ENCODE peak calls at places on chromosomes 4 and X, in nine cellular contexts. One of them, this sample, is unnamed.
A peak's percentile ranks its signal among the peaks of the same experiment; 100 is the strongest.

GRCh38 chr4:70688795-70689231 is 481 bp downstream of the UTP3 start:
- DNase-seq in breast epithelium: no peak
- DNase-seq in skeletal muscle cell: no peak
- DNase-seq in EL: peak; percentile 15
- DNase-seq in lung microvascular endothelial cell: no peak
- DNase-seq in HS-5: no peak
- DNase-seq in A673: no peak
- DNase-seq in A549: no peak
- DNase-seq in lower leg skin: peak; percentile 65
- DNase-seq in this sample: no peak

GRCh38 chrX:13684361-13684760 is 4.6 kb upstream of the RAB9A start:
- DNase-seq in skeletal muscle cell: no peak
- DNase-seq in breast epithelium: no peak
- DNase-seq in A673: no peak
- DNase-seq in A549: no peak
- DNase-seq in lung microvascular endothelial cell: no peak
- DNase-seq in EL: no peak
- DNase-seq in lower leg skin: no peak
- DNase-seq in HS-5: no peak
- DNase-seq in this sample: no peak

GRCh38 chr4:165738571-165738970 is 134.5 kb upstream of the TLL1 start:
- DNase-seq in lung microvascular endothelial cell: no peak
- DNase-seq in A673: no peak
- DNase-seq in A549: no peak
- DNase-seq in skeletal muscle cell: no peak
- DNase-seq in lower leg skin: no peak
- DNase-seq in EL: no peak
- DNase-seq in breast epithelium: no peak
- DNase-seq in HS-5: no peak
- DNase-seq in this sample: no peak

GRCh38 chr4:16236402-16237023 is 10.2 kb upstream of the TAPT1 start:
- DNase-seq in EL: no peak
- DNase-seq in lung microvascular endothelial cell: no peak
- DNase-seq in HS-5: no peak
- DNase-seq in breast epithelium: no peak
- DNase-seq in A549: no peak
- DNase-seq in skeletal muscle cell: no peak
- DNase-seq in A673: no peak
- DNase-seq in lower leg skin: no peak
- DNase-seq in this sample: no peak

GRCh38 chr4:39626913-39627312 is 11.8 kb downstream of the SMIM14 start:
- DNase-seq in HS-5: no peak
- DNase-seq in skeletal muscle cell: no peak
- DNase-seq in lower leg skin: no peak
- DNase-seq in lung microvascular endothelial cell: no peak
- DNase-seq in A549: no peak
- DNase-seq in A673: no peak
- DNase-seq in EL: no peak
- DNase-seq in breast epithelium: no peak
- DNase-seq in this sample: no peak

GRCh38 chrX:103063191-103063845 is 653 bp downstream of the BEX1 start:
- DNase-seq in lung microvascular endothelial cell: peak; percentile 34
- DNase-seq in skeletal muscle cell: no peak
- DNase-seq in lower leg skin: no peak
- DNase-seq in HS-5: no peak
- DNase-seq in A549: no peak
- DNase-seq in breast epithelium: no peak
- DNase-seq in A673: peak; percentile 53
- DNase-seq in EL: peak; percentile 46
- DNase-seq in this sample: no peak

GRCh38 chr4:97496298-97496873 is 646.9 kb downstream of the STPG2 start:
- DNase-seq in lung microvascular endothelial cell: no peak
- DNase-seq in EL: no peak
- DNase-seq in A549: no peak
- DNase-seq in A673: no peak
- DNase-seq in skeletal muscle cell: no peak
- DNase-seq in lower leg skin: no peak
- DNase-seq in HS-5: no peak
- DNase-seq in breast epithelium: no peak
- DNase-seq in this sample: no peak

GRCh38 chr4:8212606-8213005 is 13.5 kb downstream of the SH3TC1 start:
- DNase-seq in HS-5: no peak
- DNase-seq in A549: no peak
- DNase-seq in A673: no peak
- DNase-seq in lower leg skin: no peak
- DNase-seq in skeletal muscle cell: no peak
- DNase-seq in EL: no peak
- DNase-seq in lung microvascular endothelial cell: no peak
- DNase-seq in breast epithelium: no peak
- DNase-seq in this sample: no peak

GRCh38 chr4:4492161-4492847 is 49.5 kb downstream of the STX18 start:
- DNase-seq in EL: peak; percentile 78
- DNase-seq in skeletal muscle cell: no peak
- DNase-seq in lower leg skin: no peak
- DNase-seq in A673: peak; percentile 25
- DNase-seq in breast epithelium: no peak
- DNase-seq in lung microvascular endothelial cell: peak; percentile 75
- DNase-seq in A549: no peak
- DNase-seq in HS-5: peak; percentile 45
- DNase-seq in this sample: peak; percentile 38

GRCh38 chr4:122577808-122578781 is 42.8 kb downstream of the IL21 start:
- DNase-seq in EL: peak; percentile 32
- DNase-seq in A549: peak; percentile 50
- DNase-seq in HS-5: no peak
- DNase-seq in breast epithelium: no peak
- DNase-seq in A673: peak; percentile 68
- DNase-seq in skeletal muscle cell: no peak
- DNase-seq in lung microvascular endothelial cell: peak; percentile 56
- DNase-seq in lower leg skin: no peak
- DNase-seq in this sample: peak; percentile 30

GRCh38 chrX:150482537-150483217 is 85.7 kb upstream of the MTM1 start:
- DNase-seq in A673: peak; percentile 11
- DNase-seq in EL: peak; percentile 64
- DNase-seq in lower leg skin: no peak
- DNase-seq in HS-5: peak; percentile 31
- DNase-seq in A549: peak; percentile 59
- DNase-seq in lung microvascular endothelial cell: peak; percentile 26
- DNase-seq in breast epithelium: no peak
- DNase-seq in skeletal muscle cell: peak; percentile 30
- DNase-seq in this sample: no peak

GRCh38 chrX:105471597-105471996 is 251.1 kb upstream of the TEX13A start:
- DNase-seq in A673: no peak
- DNase-seq in lower leg skin: no peak
- DNase-seq in HS-5: no peak
- DNase-seq in EL: no peak
- DNase-seq in A549: no peak
- DNase-seq in breast epithelium: no peak
- DNase-seq in lung microvascular endothelial cell: no peak
- DNase-seq in skeletal muscle cell: no peak
- DNase-seq in this sample: no peak

GRCh38 chrX:14903891-14904290 is 30.7 kb downstream of the MOSPD2 start:
- DNase-seq in lower leg skin: no peak
- DNase-seq in lung microvascular endothelial cell: no peak
- DNase-seq in A673: no peak
- DNase-seq in HS-5: no peak
- DNase-seq in A549: no peak
- DNase-seq in breast epithelium: no peak
- DNase-seq in skeletal muscle cell: no peak
- DNase-seq in EL: peak; percentile 52
- DNase-seq in this sample: no peak

GRCh38 chrX:42229533-42229932 is 306.2 kb upstream of the CASK start:
- DNase-seq in breast epithelium: no peak
- DNase-seq in A549: no peak
- DNase-seq in HS-5: no peak
- DNase-seq in EL: no peak
- DNase-seq in A673: no peak
- DNase-seq in lung microvascular endothelial cell: no peak
- DNase-seq in skeletal muscle cell: no peak
- DNase-seq in lower leg skin: no peak
- DNase-seq in this sample: no peak

GRCh38 chrX:113390531-113390930 is 549.9 kb upstream of the AMOT start:
- DNase-seq in EL: no peak
- DNase-seq in A673: no peak
- DNase-seq in HS-5: no peak
- DNase-seq in breast epithelium: no peak
- DNase-seq in lung microvascular endothelial cell: no peak
- DNase-seq in lower leg skin: no peak
- DNase-seq in skeletal muscle cell: no peak
- DNase-seq in A549: no peak
- DNase-seq in this sample: no peak

GRCh38 chr4:95267081-95267480 is 281.7 kb downstream of the UNC5C start:
- DNase-seq in breast epithelium: no peak
- DNase-seq in HS-5: peak; percentile 60
- DNase-seq in skeletal muscle cell: no peak
- DNase-seq in lung microvascular endothelial cell: peak; percentile 5
- DNase-seq in A673: no peak
- DNase-seq in A549: peak; percentile 9
- DNase-seq in EL: peak; percentile 21
- DNase-seq in lower leg skin: no peak
- DNase-seq in this sample: no peak

GRCh38 chr4:152299553-152299952 is 236.3 kb downstream of the FBXW7 start:
- DNase-seq in breast epithelium: no peak
- DNase-seq in EL: no peak
- DNase-seq in lung microvascular endothelial cell: no peak
- DNase-seq in A549: no peak
- DNase-seq in skeletal muscle cell: no peak
- DNase-seq in HS-5: no peak
- DNase-seq in A673: no peak
- DNase-seq in lower leg skin: no peak
- DNase-seq in this sample: no peak

GRCh38 chrX:17459008-17459407 is 84.0 kb downstream of the NHS start:
- DNase-seq in skeletal muscle cell: no peak
- DNase-seq in A673: peak; percentile 24
- DNase-seq in breast epithelium: no peak
- DNase-seq in HS-5: no peak
- DNase-seq in A549: no peak
- DNase-seq in lung microvascular endothelial cell: no peak
- DNase-seq in EL: peak; percentile 33
- DNase-seq in lower leg skin: peak; percentile 88
- DNase-seq in this sample: no peak

GRCh38 chr4:80507507-80507906 is 172.0 kb downstream of the CFAP299 start:
- DNase-seq in A549: no peak
- DNase-seq in A673: no peak
- DNase-seq in skeletal muscle cell: no peak
- DNase-seq in lower leg skin: no peak
- DNase-seq in lung microvascular endothelial cell: no peak
- DNase-seq in breast epithelium: no peak
- DNase-seq in HS-5: no peak
- DNase-seq in EL: no peak
- DNase-seq in this sample: no peak